ENCODE peak calls at places on chromosome 17, in eight cellular contexts. One of them, this sample, is unnamed.

GRCh38 chr17:19448341-19449268 is 37.6 kb downstream of the RNF112 start:
- DNase-seq in OCI-LY7: no peak
- DNase-seq in gastrocnemius medialis: no peak
- DNase-seq in tibial artery: peak; percentile 72
- DNase-seq in lower lobe of right lung: no peak
- DNase-seq in colonic mucosa: no peak
- DNase-seq in MM.1S: no peak
- DNase-seq in fibroblast of lung: peak; percentile 98
- DNase-seq in this sample: peak; percentile 99

GRCh38 chr17:75749545-75750389 is 15.2 kb downstream of the GALK1 start:
- DNase-seq in colonic mucosa: peak; percentile 87
- DNase-seq in OCI-LY7: peak; percentile 92
- DNase-seq in tibial artery: peak; percentile 91
- DNase-seq in gastrocnemius medialis: peak; percentile 79
- DNase-seq in MM.1S: peak; percentile 75
- DNase-seq in lower lobe of right lung: peak; percentile 92
- DNase-seq in fibroblast of lung: peak; percentile 46
- DNase-seq in this sample: no peak

GRCh38 chr17:39678340-39679116 is 9.3 kb downstream of the PGAP3 start:
- DNase-seq in lower lobe of right lung: no peak
- DNase-seq in tibial artery: no peak
- DNase-seq in OCI-LY7: no peak
- DNase-seq in gastrocnemius medialis: peak; percentile 22
- DNase-seq in colonic mucosa: peak; percentile 93
- DNase-seq in MM.1S: no peak
- DNase-seq in fibroblast of lung: no peak
- DNase-seq in this sample: no peak

GRCh38 chr17:47997595-47997994 is 26.7 kb downstream of the CDK5RAP3 start:
- DNase-seq in colonic mucosa: no peak
- DNase-seq in MM.1S: no peak
- DNase-seq in OCI-LY7: no peak
- DNase-seq in lower lobe of right lung: peak; percentile 46
- DNase-seq in fibroblast of lung: no peak
- DNase-seq in gastrocnemius medialis: no peak
- DNase-seq in tibial artery: no peak
- DNase-seq in this sample: no peak

GRCh38 chr17:81200695-81201580 is 21.8 kb downstream of the CEP131 start:
- DNase-seq in fibroblast of lung: peak; percentile 61
- DNase-seq in MM.1S: peak; percentile 31
- DNase-seq in OCI-LY7: peak; percentile 75
- DNase-seq in gastrocnemius medialis: no peak
- DNase-seq in tibial artery: no peak
- DNase-seq in colonic mucosa: peak; percentile 75
- DNase-seq in lower lobe of right lung: peak; percentile 63
- DNase-seq in this sample: peak; percentile 37

GRCh38 chr17:77506371-77506991 is 365.7 kb downstream of the SEC14L1 start:
- DNase-seq in gastrocnemius medialis: no peak
- DNase-seq in MM.1S: no peak
- DNase-seq in OCI-LY7: no peak
- DNase-seq in lower lobe of right lung: no peak
- DNase-seq in colonic mucosa: no peak
- DNase-seq in tibial artery: peak; percentile 59
- DNase-seq in fibroblast of lung: no peak
- DNase-seq in this sample: no peak

GRCh38 chr17:18994626-18995025 is 9.9 kb downstream of the FAM83G start:
- DNase-seq in lower lobe of right lung: no peak
- DNase-seq in gastrocnemius medialis: no peak
- DNase-seq in tibial artery: no peak
- DNase-seq in OCI-LY7: no peak
- DNase-seq in MM.1S: no peak
- DNase-seq in colonic mucosa: no peak
- DNase-seq in fibroblast of lung: no peak
- DNase-seq in this sample: no peak

GRCh38 chr17:10752696-10753095 is 22.9 kb upstream of the TMEM220 start:
- DNase-seq in fibroblast of lung: no peak
- DNase-seq in lower lobe of right lung: no peak
- DNase-seq in colonic mucosa: no peak
- DNase-seq in gastrocnemius medialis: no peak
- DNase-seq in MM.1S: no peak
- DNase-seq in tibial artery: no peak
- DNase-seq in OCI-LY7: no peak
- DNase-seq in this sample: no peak

GRCh38 chr17:43710101-43710500 is 48.4 kb upstream of the MEOX1 start:
- DNase-seq in fibroblast of lung: no peak
- DNase-seq in lower lobe of right lung: no peak
- DNase-seq in OCI-LY7: no peak
- DNase-seq in tibial artery: no peak
- DNase-seq in MM.1S: no peak
- DNase-seq in gastrocnemius medialis: no peak
- DNase-seq in colonic mucosa: no peak
- DNase-seq in this sample: no peak

GRCh38 chr17:29155235-29155965 is 24.8 kb downstream of the MYO18A start:
- DNase-seq in MM.1S: peak; percentile 35
- DNase-seq in gastrocnemius medialis: no peak
- DNase-seq in tibial artery: no peak
- DNase-seq in fibroblast of lung: peak; percentile 64
- DNase-seq in OCI-LY7: no peak
- DNase-seq in colonic mucosa: peak; percentile 83
- DNase-seq in lower lobe of right lung: peak; percentile 70
- DNase-seq in this sample: no peak

GRCh38 chr17:14515015-14515414 is 214.1 kb downstream of the HS3ST3B1 start:
- DNase-seq in lower lobe of right lung: no peak
- DNase-seq in colonic mucosa: no peak
- DNase-seq in OCI-LY7: no peak
- DNase-seq in gastrocnemius medialis: no peak
- DNase-seq in tibial artery: no peak
- DNase-seq in MM.1S: no peak
- DNase-seq in fibroblast of lung: no peak
- DNase-seq in this sample: no peak
- TF ChIP-seq CTCF in lower lobe of right lung: no peak
- TF ChIP-seq CTCF in colonic mucosa: no peak
- TF ChIP-seq CTCF in OCI-LY7: no peak
- TF ChIP-seq CTCF in gastrocnemius medialis: no peak
- TF ChIP-seq CTCF in tibial artery: no peak
- TF ChIP-seq CTCF in MM.1S: no peak
- TF ChIP-seq CTCF in fibroblast of lung: no peak
- TF ChIP-seq CTCF in this sample: no peak

GRCh38 chr17:33225994-33226393 is 67.1 kb downstream of the ASIC2 start:
- DNase-seq in fibroblast of lung: no peak
- DNase-seq in MM.1S: no peak
- DNase-seq in OCI-LY7: no peak
- DNase-seq in gastrocnemius medialis: no peak
- DNase-seq in colonic mucosa: no peak
- DNase-seq in lower lobe of right lung: no peak
- DNase-seq in tibial artery: no peak
- DNase-seq in this sample: no peak
- H3K4me3 ChIP-seq in fibroblast of lung: no peak overlapping the region
- H3K4me3 ChIP-seq in MM.1S: no peak overlapping the region
- H3K4me3 ChIP-seq in OCI-LY7: no peak overlapping the region
- H3K4me3 ChIP-seq in gastrocnemius medialis: no peak overlapping the region
- H3K4me3 ChIP-seq in colonic mucosa: no peak overlapping the region
- H3K4me3 ChIP-seq in lower lobe of right lung: no peak overlapping the region
- H3K4me3 ChIP-seq in tibial artery: no peak overlapping the region
- H3K4me3 ChIP-seq in this sample: no peak overlapping the region

DNA sequence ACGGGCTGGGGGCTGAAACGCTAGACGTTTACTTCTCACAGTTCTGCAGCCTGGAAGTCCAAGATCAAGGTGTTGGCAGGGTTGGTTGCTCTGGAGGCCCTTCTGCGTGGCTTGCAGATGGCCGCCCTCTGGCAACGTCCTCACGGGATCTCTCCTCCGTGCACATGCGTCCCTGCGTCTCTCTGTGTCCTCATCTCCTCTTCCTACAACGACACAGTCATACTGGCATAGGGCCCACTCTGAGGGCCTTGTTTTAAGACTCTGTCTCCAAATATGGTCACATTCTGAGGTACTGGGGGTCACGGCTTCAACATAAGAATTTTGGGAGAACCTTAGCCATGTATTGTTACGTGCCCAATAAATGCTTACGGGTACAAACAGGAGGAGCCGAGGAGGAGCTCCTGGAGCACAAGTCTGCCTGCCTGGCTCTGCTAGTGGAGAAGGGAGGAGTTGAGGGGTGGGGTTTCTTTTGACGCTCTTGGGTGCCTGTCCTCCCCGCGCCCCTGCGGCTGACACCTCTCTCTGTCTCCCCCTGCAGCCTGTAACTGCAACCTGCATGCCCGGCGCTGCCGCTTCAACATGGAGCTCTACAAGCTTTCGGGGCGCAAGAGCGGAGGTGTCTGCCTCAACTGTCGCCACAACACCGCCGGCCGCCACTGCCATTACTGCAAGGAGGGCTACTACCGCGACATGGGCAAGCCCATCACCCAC is 141.1 kb downstream of the NTN1 start:
- DNase-seq in OCI-LY7: no peak
- DNase-seq in tibial artery: peak; percentile 97
- DNase-seq in colonic mucosa: no peak
- DNase-seq in gastrocnemius medialis: peak; percentile 33
- DNase-seq in fibroblast of lung: no peak
- DNase-seq in lower lobe of right lung: no peak
- DNase-seq in MM.1S: no peak
- DNase-seq in this sample: no peak
- TF ChIP-seq CTCF in OCI-LY7: peak; percentile 35
- TF ChIP-seq CTCF in tibial artery: peak; percentile 68
- TF ChIP-seq CTCF in colonic mucosa: no peak
- TF ChIP-seq CTCF in gastrocnemius medialis: no peak
- TF ChIP-seq CTCF in fibroblast of lung: no peak
- TF ChIP-seq CTCF in lower lobe of right lung: no peak
- TF ChIP-seq CTCF in MM.1S: peak; percentile 8
- TF ChIP-seq CTCF in this sample: no peak

GRCh38 chr17:72117748-72118587 is 2.9 kb upstream of the SOX9 start:
- DNase-seq in tibial artery: no peak
- DNase-seq in gastrocnemius medialis: no peak
- DNase-seq in MM.1S: no peak
- DNase-seq in fibroblast of lung: no peak
- DNase-seq in OCI-LY7: no peak
- DNase-seq in lower lobe of right lung: no peak
- DNase-seq in colonic mucosa: peak; percentile 40
- DNase-seq in this sample: no peak

GRCh38 chr17:72119963-72120877 is 600 bp upstream of the SOX9 start:
- DNase-seq in fibroblast of lung: peak; percentile 87
- DNase-seq in gastrocnemius medialis: peak; percentile 45
- DNase-seq in OCI-LY7: no peak
- DNase-seq in lower lobe of right lung: no peak
- DNase-seq in colonic mucosa: peak; percentile 56
- DNase-seq in MM.1S: peak; percentile 37
- DNase-seq in tibial artery: peak; percentile 70
- DNase-seq in this sample: peak; percentile 88

GRCh38 chr17:72117470-72117747 is 3.4 kb upstream of the SOX9 start:
- DNase-seq in gastrocnemius medialis: no peak
- DNase-seq in fibroblast of lung: no peak
- DNase-seq in colonic mucosa: no peak
- DNase-seq in lower lobe of right lung: no peak
- DNase-seq in MM.1S: no peak
- DNase-seq in tibial artery: no peak
- DNase-seq in OCI-LY7: no peak
- DNase-seq in this sample: no peak

GRCh38 chr17:72119280-72119962 is 1.4 kb upstream of the SOX9 start:
- DNase-seq in tibial artery: no peak
- DNase-seq in OCI-LY7: no peak
- DNase-seq in gastrocnemius medialis: no peak
- DNase-seq in fibroblast of lung: no peak
- DNase-seq in colonic mucosa: no peak
- DNase-seq in MM.1S: no peak
- DNase-seq in lower lobe of right lung: no peak
- DNase-seq in this sample: no peak

GRCh38 chr17:72118588-72119279 is 2.1 kb upstream of the SOX9 start:
- DNase-seq in gastrocnemius medialis: peak; percentile 60
- DNase-seq in OCI-LY7: peak; percentile 54
- DNase-seq in MM.1S: peak; percentile 38
- DNase-seq in tibial artery: peak; percentile 78
- DNase-seq in colonic mucosa: peak; percentile 89
- DNase-seq in lower lobe of right lung: no peak
- DNase-seq in fibroblast of lung: peak; percentile 84
- DNase-seq in this sample: peak; percentile 70
- H3K4me3 ChIP-seq in gastrocnemius medialis: peak overlapping the region; percentile 28
- H3K4me3 ChIP-seq in OCI-LY7: no peak overlapping the region
- H3K4me3 ChIP-seq in MM.1S: no peak overlapping the region
- H3K4me3 ChIP-seq in tibial artery: peak overlapping the region; percentile 48
- H3K4me3 ChIP-seq in colonic mucosa: peak overlapping the region; percentile 23
- H3K4me3 ChIP-seq in lower lobe of right lung: peak overlapping the region; percentile 43
- H3K4me3 ChIP-seq in fibroblast of lung: peak overlapping the region; percentile 56
- H3K4me3 ChIP-seq in this sample: peak overlapping the region; percentile 54

DNA sequence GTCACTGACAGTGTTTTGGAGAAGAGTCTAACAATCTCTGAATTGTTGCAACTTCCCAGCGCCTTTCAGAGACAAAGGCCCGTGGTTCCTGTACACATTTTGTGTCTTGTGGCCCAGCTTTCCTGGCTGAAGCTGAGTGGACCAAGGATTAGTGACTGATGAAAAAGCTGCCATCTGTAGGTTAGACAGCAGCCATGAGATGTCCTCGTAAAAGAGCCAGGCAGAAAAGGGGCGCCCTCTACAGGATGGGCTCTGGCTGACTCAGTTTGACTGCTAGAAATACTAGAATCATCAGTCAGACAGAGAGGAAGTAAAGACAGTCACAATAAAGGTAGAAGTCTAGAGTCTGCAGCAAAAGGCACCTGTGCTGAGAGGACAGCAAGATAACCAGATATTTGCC is 26.5 kb upstream of the NF1 start:
- DNase-seq in lower lobe of right lung: no peak
- DNase-seq in MM.1S: no peak
- DNase-seq in colonic mucosa: peak; percentile 64
- DNase-seq in gastrocnemius medialis: peak; percentile 13
- DNase-seq in tibial artery: no peak
- DNase-seq in fibroblast of lung: no peak
- DNase-seq in OCI-LY7: peak; percentile 71
- DNase-seq in this sample: no peak
- TF ChIP-seq CTCF in lower lobe of right lung: no peak
- TF ChIP-seq CTCF in MM.1S: peak; percentile 57
- TF ChIP-seq CTCF in colonic mucosa: no peak
- TF ChIP-seq CTCF in gastrocnemius medialis: no peak
- TF ChIP-seq CTCF in tibial artery: no peak
- TF ChIP-seq CTCF in fibroblast of lung: peak; percentile 34
- TF ChIP-seq CTCF in OCI-LY7: peak; percentile 92
- TF ChIP-seq CTCF in this sample: peak; percentile 56

This sample was measured in retinal pigment epithelial cell.